ENCODE peak calls at places on chromosomes 6 and 20, in six cellular contexts. T is heart right ventricle, Y is NB4, U is PC-9, E is DND-41, R is BJ. S is an unnamed sample.

GRCh38 chr6:138537090-138537489 is 37.8 kb upstream of the NHSL1 start:
- DNase-seq in R (no peak), E (no peak), Y (no peak), T (no peak), U (no peak), S (no peak)

GRCh38 chr20:54585222-54585621 is 109.8 kb downstream of the DOK5 start:
- DNase-seq in U (no peak), Y (no peak), R (no peak), E (no peak), T (no peak), S (no peak)

GRCh38 chr20:36307412-36308317 is 1.5 kb downstream of the DLGAP4 start:
- DNase-seq in U (no peak), T (no peak), R (no peak), Y (no peak), E (no peak), S (no peak)

GRCh38 chr6:3214898-3215297 is 12.6 kb downstream of the TUBB2B start:
- DNase-seq in Y (no peak), T (no peak), U (no peak), E (no peak), R (no peak), S (no peak)

GRCh38 chr6:33427585-33428218 is 7.8 kb downstream of the SYNGAP1 start:
- DNase-seq in Y (peak), U (peak), T (peak), E (peak), R (no peak), S (no peak)

GRCh38 chr6:96015321-96015790 is 418 bp upstream of the FUT9 start:
- DNase-seq in E (no peak), T (no peak), U (peak), Y (no peak), R (no peak), S (no peak)

GRCh38 chr6:148342146-148343027 is at the start of gene SASH1:
- DNase-seq in T (peak), Y (no peak), R (no peak), E (no peak), U (peak), S (no peak)

GRCh38 chr6:54716869-54717268 is 129.7 kb upstream of the FAM83B start:
- DNase-seq in Y (no peak), T (no peak), R (no peak), U (no peak), E (no peak), S (no peak)

GRCh38 chr6:116884530-116884929 is 7.5 kb downstream of the RFX6 start:
- DNase-seq in E (no peak), Y (no peak), U (no peak), T (no peak), R (no peak), S (no peak)

GRCh38 chr6:73042892-73043291 is 182.4 kb downstream of the KHDC1L start:
- DNase-seq in Y (no peak), T (no peak), U (no peak), E (no peak), R (no peak), S (no peak)

GRCh38 chr20:63112491-63113219 is 103.3 kb downstream of the YTHDF1 start:
- DNase-seq in U (no peak), Y (no peak), T (no peak), R (no peak), E (no peak), S (no peak)

GRCh38 chr6:13303668-13304017 is 24.7 kb downstream of the TBC1D7 start:
- DNase-seq in E (no peak), T (peak), Y (no peak), U (no peak), R (no peak), S (no peak)

GRCh38 chr6:106520711-106521367 is 108.5 kb downstream of the RTN4IP1 start:
- DNase-seq in Y (peak), U (no peak), T (no peak), E (peak), R (no peak), S (no peak)

GRCh38 chr6:16318953-16319720 is 80.8 kb downstream of the GMPR start:
- DNase-seq in R (no peak), U (no peak), E (no peak), T (no peak), Y (no peak), S (no peak)
- H3K4me3 ChIP-seq in R (no peak), U (no peak), E (no peak), T (no peak), Y (no peak), S (no peak)

GRCh38 chr20:23142162-23143050 is 56.3 kb upstream of the CD93 start:
- DNase-seq in E (peak), U (no peak), Y (peak), R (no peak), T (no peak), S (no peak)
- TF ChIP-seq CTCF in E (peak), U (no peak), Y (no peak), R (no peak), T (no peak), S (no peak)

DNA sequence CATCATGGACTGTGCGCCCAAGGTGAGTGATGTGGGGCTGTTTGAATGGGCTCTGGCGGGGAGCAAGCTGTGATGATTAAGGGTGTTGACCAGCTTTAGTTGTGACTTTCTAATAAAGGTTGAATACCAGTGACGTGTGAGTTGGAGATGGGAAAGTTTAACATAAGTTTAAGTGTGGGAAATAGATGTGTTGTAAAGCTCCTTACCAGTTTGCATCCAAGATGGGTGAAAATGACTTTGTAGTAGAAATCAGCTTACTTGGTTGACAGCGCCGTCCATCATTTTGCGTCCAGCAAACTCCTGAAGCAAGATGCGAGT is 372 bp downstream of the CASS4 start:
- DNase-seq in U (no peak), E (no peak), R (no peak), Y (no peak), T (no peak), S (no peak)
- H3K4me3 ChIP-seq in U (no peak), E (no peak), R (no peak), Y (peak), T (no peak), S (peak)

GRCh38 chr6:131167773-131168172 is 32.5 kb downstream of the AKAP7 start:
- DNase-seq in Y (no peak), T (no peak), R (no peak), E (no peak), U (no peak), S (no peak)
- TF ChIP-seq CTCF in Y (no peak), T (no peak), R (no peak), E (peak), U (peak), S (no peak)

S was measured in AG04449.